ENCODE peak calls at places on chromosomes 12 and 14, in four cellular contexts. I is lung, S is IMR-90, B is WTC11. H is an unnamed sample.

GRCh38 chr14:79809849-79810612 is 401.3 kb downstream of the DIO2 start:
- DNase-seq in I (no peak), S (peak), B (no peak), H (no peak)

GRCh38 chr12:47561746-47562145 is 144.1 kb downstream of the RPAP3 start:
- DNase-seq in I (no peak), S (no peak), B (no peak), H (no peak)

GRCh38 chr12:11059784-11060183 is 2.3 kb downstream of the TAS2R46 start:
- DNase-seq in I (no peak), S (peak), B (no peak), H (no peak)

GRCh38 chr12:64147011-64147671 is 75.0 kb downstream of the KICS2 start:
- DNase-seq in I (no peak), S (no peak), B (no peak), H (no peak)

GRCh38 chr12:53200458-53201169 is 6.4 kb downstream of the ITGB7 start:
- DNase-seq in I (no peak), S (no peak), B (no peak), H (no peak)

GRCh38 chr12:6861391-6861790 is 5.9 kb upstream of the TPI1 start:
- DNase-seq in I (no peak), S (no peak), B (no peak), H (no peak)

GRCh38 chr14:21475767-21476525 is 813 bp downstream of the RAB2B start:
- DNase-seq in I (no peak), S (no peak), B (no peak), H (no peak)

GRCh38 chr12:6135071-6135470 is 10.6 kb upstream of the VWF start:
- DNase-seq in I (no peak), S (peak), B (no peak), H (no peak)

GRCh38 chr12:126708492-126708896 is 1558.5 kb upstream of the TMEM132C start:
- DNase-seq in I (no peak), S (no peak), B (no peak), H (no peak)

GRCh38 chr12:79690606-79691298 is at the start of gene PAWR:
- DNase-seq in I (peak), S (peak), B (peak), H (peak)

GRCh38 chr12:30862486-30862885 is 64.1 kb upstream of the TSPAN11 start:
- DNase-seq in I (no peak), S (peak), B (no peak), H (no peak)

GRCh38 chr12:52415870-52416750 is 10.0 kb upstream of the KRT82 start:
- DNase-seq in I (peak), S (peak), B (no peak), H (no peak)

GRCh38 chr12:78414071-78414470 is 450.5 kb upstream of the SYT1 start:
- DNase-seq in I (no peak), S (no peak), B (no peak), H (no peak)

GRCh38 chr12:53515291-53515680 is 8.0 kb upstream of the NPFF start:
- DNase-seq in I (no peak), S (no peak), B (no peak), H (no peak)

GRCh38 chr12:122090759-122091535 is 12.4 kb downstream of the MLXIP start:
- DNase-seq in I (no peak), S (peak), B (no peak), H (no peak)

GRCh38 chr14:89212386-89213235 is 204.4 kb downstream of the FOXN3 start:
- DNase-seq in I (no peak), S (no peak), B (no peak), H (no peak)

GRCh38 chr12:132417741-132418140 is 72.2 kb upstream of the FBRSL1 start:
- DNase-seq in I (no peak), S (no peak), B (no peak), H (no peak)

GRCh38 chr14:24443053-24443683 is 592 bp upstream of the SDR39U1 start:
- DNase-seq in I (no peak), S (no peak), B (no peak), H (no peak)

GRCh38 chr12:124433147-124433874 is 134.1 kb downstream of the NCOR2 start:
- DNase-seq in I (no peak), S (no peak), B (no peak), H (no peak)

GRCh38 chr12:93773122-93773871 is 96.1 kb downstream of the CRADD start:
- DNase-seq in I (no peak), S (peak), B (no peak), H (no peak)

GRCh38 chr12:6273209-6273928 is 37.1 kb upstream of the PLEKHG6 start:
- DNase-seq in I (no peak), S (no peak), B (no peak), H (no peak)

GRCh38 chr12:13234045-13234641 is 37.6 kb downstream of the EMP1 start:
- DNase-seq in I (peak), S (peak), B (peak), H (peak)
- TF ChIP-seq CTCF in I (peak), S (peak), B (peak), H (peak)

DNA sequence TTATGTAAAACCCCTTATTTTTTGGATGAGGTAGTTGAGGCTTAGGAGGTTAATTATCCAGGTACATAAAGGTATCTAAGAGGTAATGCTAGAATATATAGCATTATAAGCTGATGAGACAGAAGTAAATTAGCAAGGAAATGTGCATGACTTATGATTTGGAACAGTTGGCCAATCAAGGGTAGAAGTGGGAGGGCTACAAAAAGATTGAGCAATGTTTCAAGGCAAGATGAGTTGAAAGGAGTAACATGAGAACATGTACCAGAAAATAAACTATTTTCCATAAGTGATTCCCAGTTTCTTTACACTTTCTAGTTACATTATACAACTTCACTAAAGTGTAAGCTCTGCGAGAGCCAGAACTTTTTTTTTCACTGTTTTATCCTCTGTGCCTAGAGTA is 290.9 kb downstream of the LRIG3 start:
- DNase-seq in I (no peak), S (peak), B (no peak), H (no peak)
- TF ChIP-seq CTCF in I (no peak), S (no peak), B (no peak), H (no peak)

GRCh38 chr14:81662570-81663161 is 129.0 kb upstream of the SEL1L start:
- DNase-seq in I (no peak), S (no peak), B (no peak), H (no peak)

GRCh38 chr14:81655423-81656314 is 122.0 kb upstream of the SEL1L start:
- DNase-seq in I (no peak), S (no peak), B (no peak), H (no peak)

DNA sequence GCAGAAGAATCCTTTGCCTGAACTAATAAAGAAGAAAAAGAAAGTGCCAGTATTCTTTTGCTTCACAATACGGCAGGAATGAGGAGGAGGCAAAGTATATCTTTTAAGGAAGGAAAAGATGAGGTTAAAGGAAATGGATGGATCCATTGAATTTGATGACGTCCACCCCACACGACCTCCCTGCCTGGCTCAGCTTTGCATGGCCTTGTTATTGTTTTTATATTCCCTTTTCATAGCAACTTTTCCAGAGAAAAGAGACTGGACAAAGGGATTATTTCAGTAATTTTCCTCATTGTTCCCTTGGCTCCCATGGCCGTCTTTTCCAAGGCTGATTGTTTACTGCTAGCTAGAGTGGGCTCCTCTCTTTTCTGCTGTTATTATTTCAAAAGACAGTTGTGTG is 123.2 kb upstream of the SEL1L start:
- DNase-seq in I (no peak), S (no peak), B (no peak), H (no peak)
- TF ChIP-seq CTCF in I (no peak), S (no peak), B (no peak), H (no peak)

DNA sequence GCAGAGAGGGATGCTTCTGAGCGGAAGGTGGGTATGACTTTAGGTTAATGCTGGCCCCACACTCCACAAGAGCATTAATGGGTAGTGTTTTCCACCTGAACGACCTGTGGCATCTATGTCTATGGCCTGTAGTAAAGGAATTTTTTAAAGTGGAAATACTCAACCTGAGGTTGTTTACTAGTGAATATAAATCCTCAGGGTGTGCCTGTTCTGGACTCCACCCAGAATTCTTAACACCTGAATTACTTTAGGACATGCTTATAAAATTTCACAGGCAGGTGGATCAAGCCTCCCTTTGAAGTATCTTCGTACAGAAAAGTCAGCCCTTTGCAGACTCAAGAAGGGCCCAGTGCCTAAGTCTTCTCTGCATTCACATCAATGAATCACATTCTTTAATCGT is 196.1 kb downstream of the ESR2 start:
- DNase-seq in I (no peak), S (no peak), B (no peak), H (no peak)
- TF ChIP-seq CTCF in I (no peak), S (no peak), B (no peak), H (no peak)

DNA sequence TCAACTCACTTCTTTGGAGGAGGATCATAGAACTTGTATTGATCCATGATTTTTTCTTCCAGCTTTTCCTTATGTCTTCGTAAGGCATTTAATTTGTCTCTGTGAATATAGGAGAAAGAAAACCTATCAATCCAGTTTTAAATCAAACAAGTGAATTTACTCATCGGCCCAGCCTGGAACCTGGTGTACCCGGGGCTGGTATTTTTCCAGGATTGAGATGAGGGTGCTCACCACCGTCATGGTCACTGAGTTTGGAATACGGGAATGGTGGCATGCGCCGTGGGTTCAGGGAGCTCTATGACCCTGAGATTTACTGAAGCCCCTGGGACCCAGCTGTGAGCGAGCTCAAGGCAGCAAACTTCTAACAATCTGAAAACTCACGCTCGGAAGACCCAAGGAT is 46.5 kb upstream of the GPR68 start:
- DNase-seq in I (no peak), S (no peak), B (no peak), H (no peak)
- TF ChIP-seq CTCF in I (no peak), S (no peak), B (no peak), H (no peak)

GRCh38 chr12:102653406-102653805 is 173.0 kb upstream of the IGF1 start:
- DNase-seq in I (no peak), S (no peak), B (no peak), H (no peak)

GRCh38 chr12:102659200-102659911 is 179.0 kb upstream of the IGF1 start:
- DNase-seq in I (no peak), S (no peak), B (no peak), H (no peak)
- TF ChIP-seq CTCF in I (no peak), S (no peak), B (no peak), H (no peak)

DNA sequence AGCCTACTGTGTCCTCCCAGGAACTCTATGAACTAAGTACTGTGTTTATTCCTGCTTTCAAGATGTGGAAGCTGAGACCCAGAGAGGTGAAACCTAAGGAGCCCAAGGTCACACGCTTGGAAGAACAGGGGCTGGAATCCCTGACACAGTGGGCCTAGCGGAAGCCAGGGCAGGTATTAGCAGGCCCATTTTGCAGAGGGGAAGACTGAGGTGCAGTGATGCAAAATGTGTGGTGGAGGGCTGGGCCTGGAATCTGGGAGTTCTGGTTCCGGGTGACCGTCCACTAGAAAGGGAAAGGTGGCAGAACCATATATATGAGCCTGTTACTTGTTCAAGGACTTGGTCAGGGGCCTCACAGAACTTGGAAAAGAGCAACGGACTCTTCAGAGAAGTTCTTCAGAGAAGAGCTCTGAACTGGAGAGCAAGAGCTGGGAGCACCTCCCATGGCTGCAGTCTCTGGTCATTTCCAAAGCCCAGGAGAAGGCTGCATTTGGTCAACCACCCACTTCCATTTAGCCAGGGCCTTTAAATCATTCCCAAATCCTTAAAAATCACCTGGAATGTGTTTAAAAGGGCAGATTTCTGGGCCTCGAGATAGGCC is 119.5 kb downstream of the CHST11 start:
- DNase-seq in I (no peak), S (no peak), B (no peak), H (no peak)
- TF ChIP-seq CTCF in I (no peak), S (no peak), B (no peak), H (no peak)

GRCh38 chr12:113062502-113063395 is 6.2 kb downstream of the DTX1 start:
- DNase-seq in I (no peak), S (no peak), B (no peak), H (no peak)
- TF ChIP-seq CTCF in I (no peak), S (no peak), B (no peak), H (no peak)